ENCODE peak calls at places on chromosome 1, in eight cellular contexts. R, P, A, T, C, Q, W and F are unnamed samples.

GRCh38 chr1:47444578-47445465 is 7.0 kb downstream of the FOXD2 start:
- DNase-seq in C (no peak), A (no peak), R (no peak), P (no peak), W (no peak), Q (no peak), T (no peak), F (peak)

GRCh38 chr1:58926177-58926576 is 142.3 kb upstream of the JUN start:
- DNase-seq in Q (no peak), R (no peak), A (no peak), P (no peak), C (no peak), W (no peak), T (no peak), F (no peak)

GRCh38 chr1:89464008-89464407 is 60.6 kb upstream of the LRRC8B start:
- DNase-seq in P (no peak), A (no peak), W (no peak), C (no peak), R (no peak), T (no peak), Q (no peak), F (peak)

GRCh38 chr1:190578015-190578414 is 100.4 kb upstream of the BRINP3 start:
- DNase-seq in Q (no peak), R (no peak), A (no peak), P (peak), W (no peak), C (no peak), T (no peak), F (no peak)

GRCh38 chr1:248165186-248165585 is 9.4 kb upstream of the OR2M2 start:
- DNase-seq in C (no peak), R (no peak), Q (no peak), W (no peak), A (no peak), T (no peak), P (no peak), F (no peak)

GRCh38 chr1:36463773-36464604 is at the start of gene MRPS15:
- DNase-seq in A (peak), P (peak), T (peak), W (peak), R (peak), C (peak), Q (peak), F (peak)

GRCh38 chr1:67689267-67690017 is 4.4 kb downstream of the GADD45A start:
- DNase-seq in T (no peak), R (no peak), A (no peak), W (no peak), Q (no peak), C (no peak), P (no peak), F (no peak)

GRCh38 chr1:65940131-65940530 is 147.4 kb downstream of the PDE4B start:
- DNase-seq in W (no peak), R (no peak), A (no peak), C (no peak), Q (no peak), T (no peak), P (no peak), F (no peak)

GRCh38 chr1:2134604-2135307 is 59.8 kb downstream of the FAAP20 start:
- DNase-seq in A (no peak), P (no peak), W (no peak), C (peak), T (no peak), R (no peak), Q (no peak), F (no peak)